ENCODE peak calls at places on chromosomes 1 and 21, in four cellular contexts. U, T, G and O are unnamed samples.

GRCh38 chr1:100028765-100029164 is 59.0 kb downstream of the SLC35A3 start:
- DNase-seq in U (no peak), T (no peak), G (no peak), O (peak)

GRCh38 chr1:91826649-91827048 is 59.3 kb downstream of the TGFBR3 start:
- DNase-seq in U (no peak), T (no peak), G (no peak), O (no peak)

GRCh38 chr1:19639999-19640362 is 4.1 kb upstream of the NBL1 start:
- DNase-seq in U (no peak), T (no peak), G (no peak), O (no peak)

GRCh38 chr1:212712451-212713303 is 13.0 kb upstream of the BATF3 start:
- DNase-seq in U (no peak), T (no peak), G (no peak), O (no peak)

GRCh38 chr1:167819849-167820683 is 93.9 kb downstream of the ADCY10 start:
- DNase-seq in U (no peak), T (no peak), G (peak), O (peak)

GRCh38 chr1:21882721-21883415 is 54.2 kb downstream of the HSPG2 start:
- DNase-seq in U (no peak), T (no peak), G (no peak), O (no peak)

GRCh38 chr1:8169364-8170058 is 143.4 kb upstream of the ERRFI1 start:
- DNase-seq in U (no peak), T (peak), G (peak), O (peak)

GRCh38 chr1:30702823-30703222 is 20.6 kb downstream of the MATN1 start:
- DNase-seq in U (no peak), T (no peak), G (no peak), O (no peak)

GRCh38 chr1:219264557-219264956 is 90.9 kb downstream of the LYPLAL1 start:
- DNase-seq in U (no peak), T (no peak), G (no peak), O (no peak)

GRCh38 chr1:109877320-109877771 is 33.3 kb upstream of the CSF1 start:
- DNase-seq in U (peak), T (no peak), G (no peak), O (peak)

GRCh38 chr1:156153362-156153761 is at the start of gene SEMA4A:
- DNase-seq in U (no peak), T (no peak), G (no peak), O (no peak)

GRCh38 chr1:102937401-102937800 is 170.9 kb downstream of the COL11A1 start:
- DNase-seq in U (no peak), T (no peak), G (no peak), O (no peak)

GRCh38 chr1:204480515-204480914 is 14.1 kb downstream of the PIK3C2B start:
- DNase-seq in U (no peak), T (no peak), G (no peak), O (no peak)

GRCh38 chr1:223299553-223299952 is 64.4 kb downstream of the SUSD4 start:
- DNase-seq in U (no peak), T (no peak), G (no peak), O (no peak)

GRCh38 chr1:242005866-242006565 is 7.1 kb upstream of the MAP1LC3C start:
- DNase-seq in U (no peak), T (no peak), G (no peak), O (no peak)

GRCh38 chr1:246705368-246705767 is 18.8 kb upstream of the SCCPDH start:
- DNase-seq in U (no peak), T (no peak), G (no peak), O (no peak)

GRCh38 chr1:67053785-67054759 is at the start of gene SLC35D1:
- DNase-seq in U (peak), T (peak), G (peak), O (peak)

GRCh38 chr1:186620951-186621350 is 59.3 kb downstream of the PTGS2 start:
- DNase-seq in U (no peak), T (peak), G (no peak), O (no peak)

GRCh38 chr1:165143437-165144065 is 213.0 kb downstream of the LMX1A start:
- DNase-seq in U (no peak), T (no peak), G (no peak), O (peak)

GRCh38 chr1:185400057-185400456 is 83.0 kb upstream of the IVNS1ABP start:
- DNase-seq in U (no peak), T (no peak), G (no peak), O (no peak)

GRCh38 chr1:157495285-157495684 is 57.0 kb downstream of the FCRL5 start:
- DNase-seq in U (no peak), T (no peak), G (no peak), O (no peak)

GRCh38 chr21:27831821-27832569 is 865.1 kb upstream of the ADAMTS5 start:
- DNase-seq in U (no peak), T (no peak), G (no peak), O (no peak)

GRCh38 chr1:71350805-71351204 is 270.0 kb upstream of the ZRANB2 start:
- DNase-seq in U (no peak), T (no peak), G (no peak), O (no peak)

GRCh38 chr21:38683222-38683621 is 122.5 kb upstream of the ETS2 start:
- DNase-seq in U (no peak), T (no peak), G (no peak), O (no peak)

GRCh38 chr1:50774759-50775351 is 185.2 kb downstream of the FAF1 start:
- DNase-seq in U (no peak), T (peak), G (peak), O (peak)

GRCh38 chr1:21335750-21336168 is 45.5 kb upstream of the ECE1 start:
- DNase-seq in U (no peak), T (no peak), G (peak), O (no peak)

GRCh38 chr1:53502641-53503432 is 43.6 kb downstream of the DMRTB1 start:
- DNase-seq in U (no peak), T (no peak), G (peak), O (no peak)

GRCh38 chr1:241639040-241639652 is 1.0 kb downstream of the CHML start:
- DNase-seq in U (no peak), T (no peak), G (no peak), O (no peak)

GRCh38 chr1:156103521-156103947 is 11.0 kb upstream of the LMNA start:
- DNase-seq in U (no peak), T (no peak), G (peak), O (no peak)

GRCh38 chr21:26136686-26137085 is 33.9 kb downstream of the APP start:
- DNase-seq in U (no peak), T (peak), G (no peak), O (no peak)

GRCh38 chr1:92705456-92705855 is 79.5 kb downstream of the EVI5 start:
- DNase-seq in U (no peak), T (no peak), G (no peak), O (peak)

GRCh38 chr1:63705058-63705457 is 68.8 kb upstream of the ROR1 start:
- DNase-seq in U (no peak), T (no peak), G (no peak), O (no peak)
- TF ChIP-seq NRF1 in U (no peak), T (no peak), G (no peak), O (no peak)

GRCh38 chr1:29136463-29136915 is 12.8 kb upstream of the TMEM200B start:
- DNase-seq in U (no peak), T (no peak), G (peak), O (peak)
- TF ChIP-seq NRF1 in U (no peak), T (no peak), G (no peak), O (peak)

GRCh38 chr1:201736707-201737320 is 92.1 kb upstream of the IPO9 start:
- DNase-seq in U (no peak), T (no peak), G (no peak), O (no peak)
- TF ChIP-seq NRF1 in U (no peak), T (no peak), G (no peak), O (no peak)

GRCh38 chr1:14689996-14690614 is 91.6 kb downstream of the KAZN start:
- DNase-seq in U (no peak), T (no peak), G (no peak), O (no peak)
- TF ChIP-seq NRF1 in U (no peak), T (no peak), G (no peak), O (no peak)

GRCh38 chr21:45322960-45323461 is 35.3 kb upstream of the POFUT2 start:
- DNase-seq in U (no peak), T (no peak), G (no peak), O (no peak)
- TF ChIP-seq NRF1 in U (no peak), T (no peak), G (no peak), O (no peak)

GRCh38 chr1:9793291-9793690 is 30.5 kb downstream of the CLSTN1 start:
- DNase-seq in U (no peak), T (no peak), G (no peak), O (no peak)
- TF ChIP-seq NRF1 in U (no peak), T (no peak), G (no peak), O (no peak)